ENCODE peak calls at places on chromosomes 2 and 18, in eight cellular contexts. One of them, this sample, is unnamed.

GRCh38 chr2:169018390-169018789 is 12.7 kb downstream of the ABCB11 start:
- DNase-seq in non-pigmented ciliary epithelial cell: no peak
- DNase-seq in right atrium auricular region: no peak
- DNase-seq in activated CD4-positive, CD25-positive, alpha-beta regulatory T cell: no peak
- DNase-seq in NCI-H1092: no peak
- DNase-seq in cardiac muscle cell: no peak
- DNase-seq in EL: no peak
- DNase-seq in lower lobe of right lung: no peak
- DNase-seq in this sample: no peak

GRCh38 chr2:16466821-16467151 is 198.8 kb downstream of the CYRIA start:
- DNase-seq in non-pigmented ciliary epithelial cell: no peak
- DNase-seq in right atrium auricular region: no peak
- DNase-seq in activated CD4-positive, CD25-positive, alpha-beta regulatory T cell: no peak
- DNase-seq in NCI-H1092: no peak
- DNase-seq in cardiac muscle cell: no peak
- DNase-seq in EL: no peak
- DNase-seq in lower lobe of right lung: no peak
- DNase-seq in this sample: no peak

GRCh38 chr2:27194538-27195354 is 17.1 kb upstream of the ATRAID start:
- DNase-seq in non-pigmented ciliary epithelial cell: no peak
- DNase-seq in right atrium auricular region: no peak
- DNase-seq in activated CD4-positive, CD25-positive, alpha-beta regulatory T cell: no peak
- DNase-seq in NCI-H1092: no peak
- DNase-seq in cardiac muscle cell: no peak
- DNase-seq in EL: no peak
- DNase-seq in lower lobe of right lung: no peak
- DNase-seq in this sample: no peak

GRCh38 chr18:5534845-5535244 is 9.0 kb downstream of the EPB41L3 start:
- DNase-seq in non-pigmented ciliary epithelial cell: no peak
- DNase-seq in right atrium auricular region: no peak
- DNase-seq in activated CD4-positive, CD25-positive, alpha-beta regulatory T cell: no peak
- DNase-seq in NCI-H1092: no peak
- DNase-seq in cardiac muscle cell: no peak
- DNase-seq in EL: no peak
- DNase-seq in lower lobe of right lung: no peak
- DNase-seq in this sample: no peak

GRCh38 chr2:16279201-16279570 is 338.8 kb downstream of the MYCN start:
- DNase-seq in non-pigmented ciliary epithelial cell: no peak
- DNase-seq in right atrium auricular region: no peak
- DNase-seq in activated CD4-positive, CD25-positive, alpha-beta regulatory T cell: no peak
- DNase-seq in NCI-H1092: no peak
- DNase-seq in cardiac muscle cell: no peak
- DNase-seq in EL: no peak
- DNase-seq in lower lobe of right lung: no peak
- DNase-seq in this sample: no peak

GRCh38 chr18:48517048-48517447 is 21.8 kb upstream of the CTIF start:
- DNase-seq in non-pigmented ciliary epithelial cell: no peak
- DNase-seq in right atrium auricular region: no peak
- DNase-seq in activated CD4-positive, CD25-positive, alpha-beta regulatory T cell: no peak
- DNase-seq in NCI-H1092: no peak
- DNase-seq in cardiac muscle cell: no peak
- DNase-seq in EL: no peak
- DNase-seq in lower lobe of right lung: no peak
- DNase-seq in this sample: no peak

GRCh38 chr2:200259577-200259957 is 46.9 kb upstream of the SPATS2L start:
- DNase-seq in non-pigmented ciliary epithelial cell: no peak
- DNase-seq in right atrium auricular region: no peak
- DNase-seq in activated CD4-positive, CD25-positive, alpha-beta regulatory T cell: no peak
- DNase-seq in NCI-H1092: no peak
- DNase-seq in cardiac muscle cell: no peak
- DNase-seq in EL: no peak
- DNase-seq in lower lobe of right lung: no peak
- DNase-seq in this sample: no peak

GRCh38 chr2:71703981-71704545 is 250.7 kb downstream of the DYSF start:
- DNase-seq in non-pigmented ciliary epithelial cell: no peak
- DNase-seq in right atrium auricular region: no peak
- DNase-seq in activated CD4-positive, CD25-positive, alpha-beta regulatory T cell: no peak
- DNase-seq in NCI-H1092: no peak
- DNase-seq in cardiac muscle cell: no peak
- DNase-seq in EL: no peak
- DNase-seq in lower lobe of right lung: no peak
- DNase-seq in this sample: no peak

GRCh38 chr2:241272298-241272721 is 43.2 kb downstream of the HDLBP start:
- DNase-seq in non-pigmented ciliary epithelial cell: no peak
- DNase-seq in right atrium auricular region: peak
- DNase-seq in activated CD4-positive, CD25-positive, alpha-beta regulatory T cell: no peak
- DNase-seq in NCI-H1092: no peak
- DNase-seq in cardiac muscle cell: peak
- DNase-seq in EL: peak
- DNase-seq in lower lobe of right lung: peak
- DNase-seq in this sample: no peak

GRCh38 chr2:75390184-75390583 is 170.6 kb downstream of the EVA1A start:
- DNase-seq in non-pigmented ciliary epithelial cell: no peak
- DNase-seq in right atrium auricular region: no peak
- DNase-seq in activated CD4-positive, CD25-positive, alpha-beta regulatory T cell: no peak
- DNase-seq in NCI-H1092: no peak
- DNase-seq in cardiac muscle cell: no peak
- DNase-seq in EL: no peak
- DNase-seq in lower lobe of right lung: no peak
- DNase-seq in this sample: no peak

GRCh38 chr2:110816404-110817365 is 84.3 kb downstream of the ACOXL start:
- DNase-seq in non-pigmented ciliary epithelial cell: no peak
- DNase-seq in right atrium auricular region: no peak
- DNase-seq in activated CD4-positive, CD25-positive, alpha-beta regulatory T cell: no peak
- DNase-seq in NCI-H1092: no peak
- DNase-seq in cardiac muscle cell: no peak
- DNase-seq in EL: no peak
- DNase-seq in lower lobe of right lung: no peak
- DNase-seq in this sample: no peak

GRCh38 chr2:140586379-140586778 is 1544.4 kb downstream of the LRP1B start:
- DNase-seq in non-pigmented ciliary epithelial cell: no peak
- DNase-seq in right atrium auricular region: no peak
- DNase-seq in activated CD4-positive, CD25-positive, alpha-beta regulatory T cell: no peak
- DNase-seq in NCI-H1092: no peak
- DNase-seq in cardiac muscle cell: peak
- DNase-seq in EL: peak
- DNase-seq in lower lobe of right lung: no peak
- DNase-seq in this sample: no peak

GRCh38 chr2:118668431-118669424 is 178.7 kb downstream of the EN1 start:
- DNase-seq in non-pigmented ciliary epithelial cell: peak
- DNase-seq in right atrium auricular region: no peak
- DNase-seq in activated CD4-positive, CD25-positive, alpha-beta regulatory T cell: no peak
- DNase-seq in NCI-H1092: no peak
- DNase-seq in cardiac muscle cell: no peak
- DNase-seq in EL: peak
- DNase-seq in lower lobe of right lung: no peak
- DNase-seq in this sample: peak